ENCODE peak calls at places on chromosome 18, in six cellular contexts. E is body of pancreas; B is Peyer's patch; J is effector memory CD4-positive, alpha-beta T cell; Y is adrenal gland; O is OCI-LY7. K is an unnamed sample.

GRCh38 chr18:27762054-27762453 is 414.9 kb downstream of the CDH2 start:
- DNase-seq in O (no peak), E (no peak), Y (no peak), B (no peak), J (no peak), K (no peak)

GRCh38 chr18:48796491-48797205 is 154.1 kb downstream of the SMAD7 start:
- DNase-seq in O (no peak), B (peak; percentile 28), E (no peak), Y (peak; percentile 6), J (no peak), K (no peak)

GRCh38 chr18:56423626-56424025 is 214.8 kb downstream of the TXNL1 start:
- DNase-seq in J (no peak), Y (no peak), O (no peak), B (no peak), E (no peak), K (no peak)

GRCh38 chr18:44682181-44682870 is 1.6 kb downstream of the SETBP1 start:
- DNase-seq in E (peak; percentile 32), B (peak; percentile 69), O (no peak), J (no peak), Y (no peak), K (no peak)

GRCh38 chr18:37637451-37637850 is 71.9 kb upstream of the CELF4 start:
- DNase-seq in E (no peak), Y (no peak), J (no peak), O (no peak), B (no peak), K (no peak)

GRCh38 chr18:73531601-73532000 is 616.0 kb downstream of the FBXO15 start:
- DNase-seq in J (no peak), E (no peak), B (no peak), Y (no peak), O (no peak), K (no peak)

GRCh38 chr18:74457043-74457742 is at the start of gene DIPK1C:
- DNase-seq in O (no peak), E (no peak), B (no peak), J (no peak), Y (no peak), K (no peak)

GRCh38 chr18:32289480-32290075 is 99.7 kb downstream of the MEP1B start:
- DNase-seq in O (peak; percentile 36), J (no peak), E (peak; percentile 67), Y (peak; percentile 25), B (peak; percentile 74), K (peak; percentile 30)

GRCh38 chr18:28177828-28178635 is 1.1 kb upstream of the CDH2 start:
- DNase-seq in O (no peak), B (no peak), E (no peak), Y (peak; percentile 78), J (no peak), K (no peak)

GRCh38 chr18:22694954-22695353 is 238.2 kb upstream of the RBBP8 start:
- DNase-seq in O (no peak), J (no peak), Y (peak; percentile 95), B (peak; percentile 52), E (peak; percentile 51), K (no peak)

GRCh38 chr18:37570336-37570930 is 4.8 kb upstream of the CELF4 start:
- DNase-seq in O (no peak), B (no peak), J (no peak), E (no peak), Y (no peak), K (no peak)

GRCh38 chr18:44518666-44519065 is 162.0 kb upstream of the SETBP1 start:
- DNase-seq in O (no peak), Y (no peak), B (no peak), E (no peak), J (no peak), K (no peak)

GRCh38 chr18:42028232-42028832 is 73.3 kb downstream of the PIK3C3 start:
- DNase-seq in E (peak; percentile 19), Y (no peak), O (peak; percentile 5), J (peak; percentile 5), B (peak; percentile 71), K (no peak)

GRCh38 chr18:37452697-37453385 is 112.8 kb downstream of the CELF4 start:
- DNase-seq in O (no peak), Y (peak; percentile 20), E (peak; percentile 24), B (no peak), J (no peak), K (peak; percentile 2)

GRCh38 chr18:28455971-28456370 is 279.0 kb upstream of the CDH2 start:
- DNase-seq in O (no peak), B (no peak), E (no peak), Y (no peak), J (no peak), K (no peak)

GRCh38 chr18:23330423-23330822 is 122.7 kb upstream of the RIOK3 start:
- DNase-seq in J (no peak), O (peak; percentile 54), B (peak; percentile 71), E (no peak), Y (no peak), K (no peak)

GRCh38 chr18:76445275-76445674 is 49.8 kb downstream of the ZNF516 start:
- DNase-seq in J (no peak), B (no peak), Y (peak; percentile 51), E (no peak), O (no peak), K (no peak)

GRCh38 chr18:37085362-37085761 is 256.4 kb downstream of the KIAA1328 start:
- DNase-seq in E (no peak), Y (no peak), J (no peak), B (no peak), O (no peak), K (no peak)

GRCh38 chr18:57353940-57354461 is 1.6 kb downstream of the ST8SIA3 start:
- DNase-seq in O (no peak), Y (peak; percentile 33), E (peak; percentile 25), J (no peak), B (no peak), K (peak; percentile 17)

GRCh38 chr18:49742563-49743295 is 70.6 kb downstream of the ACAA2 start:
- DNase-seq in J (no peak), B (no peak), O (no peak), E (no peak), Y (no peak), K (no peak)

GRCh38 chr18:76955529-76956170 is 133.3 kb downstream of the ZNF236 start:
- DNase-seq in O (no peak), E (peak; percentile 40), B (no peak), J (no peak), Y (no peak), K (no peak)

GRCh38 chr18:53799134-53799533 is 425.3 kb downstream of the MBD2 start:
- DNase-seq in E (no peak), Y (no peak), O (no peak), B (no peak), J (no peak), K (no peak)

GRCh38 chr18:67875057-67875456 is 358.5 kb upstream of the DSEL start:
- DNase-seq in E (no peak), O (no peak), Y (no peak), B (no peak), J (no peak), K (no peak)

GRCh38 chr18:53657257-53657656 is 567.2 kb downstream of the MBD2 start:
- DNase-seq in B (no peak), J (no peak), Y (no peak), E (no peak), O (no peak), K (no peak)

GRCh38 chr18:71370095-71370494 is 1081.2 kb downstream of the SOCS6 start:
- DNase-seq in Y (no peak), J (no peak), B (no peak), E (no peak), O (no peak), K (no peak)
- H3K9me3 ChIP-seq in Y (no peaks in the 10 kb centered on the region), J (no peaks in the 10 kb centered on the region), B (no peaks in the 10 kb centered on the region), E (no peaks in the 10 kb centered on the region), O (no peaks in the 10 kb centered on the region), K (no peaks in the 10 kb centered on the region)

GRCh38 chr18:58861853-58862252 is 2.8 kb upstream of the ZNF532 start:
- DNase-seq in O (no peak), B (peak; percentile 8), Y (no peak), E (no peak), J (no peak), K (no peak)

GRCh38 chr18:58865009-58865345 is 300 bp downstream of the ZNF532 start:
- DNase-seq in J (no peak), E (no peak), O (no peak), Y (no peak), B (no peak), K (no peak)

GRCh38 chr18:58862851-58863538 is 1.7 kb upstream of the ZNF532 start:
- DNase-seq in J (no peak), Y (no peak), O (peak; percentile 51), E (no peak), B (peak; percentile 55), K (peak; percentile 15)

GRCh38 chr18:58862404-58862803 is 2.3 kb upstream of the ZNF532 start:
- DNase-seq in B (peak; percentile 34), E (no peak), J (no peak), Y (no peak), O (peak; percentile 5), K (no peak)

GRCh38 chr18:58863539-58864145 is 1.0 kb upstream of the ZNF532 start:
- DNase-seq in E (peak; percentile 23), J (no peak), O (peak; percentile 33), B (peak; percentile 75), Y (peak; percentile 20), K (peak; percentile 66)
- H3K4me1 ChIP-seq in E (peaks cover 14% of the 10 kb centered on the region), J (no peaks in the 10 kb centered on the region), O (peaks cover 31% of the 10 kb centered on the region), B (no peaks in the 10 kb centered on the region), Y (peaks cover 51% of the 10 kb centered on the region), K (no peaks in the 10 kb centered on the region)

GRCh38 chr18:79465392-79465991 is 69.8 kb downstream of the NFATC1 start:
- DNase-seq in O (peak; percentile 79), B (peak; percentile 87), J (no peak), Y (no peak), E (no peak), K (no peak)
- H3K4me3 ChIP-seq in O (peak overlapping the region; percentile 66), B (no peak overlapping the region), J (no peak overlapping the region), Y (no peak overlapping the region), E (no peak overlapping the region), K (no peak overlapping the region)

GRCh38 chr18:14963246-14963645 is 215.3 kb downstream of the ANKRD30B start:
- DNase-seq in Y (no peak), E (no peak), O (no peak), B (no peak), J (no peak), K (no peak)

GRCh38 chr18:14962626-14963025 is 214.7 kb downstream of the ANKRD30B start:
- DNase-seq in Y (no peak), B (no peak), O (no peak), E (no peak), J (no peak), K (no peak)

GRCh38 chr18:14958701-14959100 is 210.7 kb downstream of the ANKRD30B start:
- DNase-seq in O (no peak), E (no peak), J (no peak), Y (no peak), B (no peak), K (no peak)

GRCh38 chr18:14961991-14962390 is 214.0 kb downstream of the ANKRD30B start:
- DNase-seq in J (no peak), B (no peak), E (no peak), Y (no peak), O (no peak), K (no peak)

GRCh38 chr18:14959550-14959949 is 211.6 kb downstream of the ANKRD30B start:
- DNase-seq in J (no peak), Y (no peak), B (no peak), O (no peak), E (no peak), K (no peak)
- H3K9me3 ChIP-seq in J (no peaks in the 10 kb centered on the region), Y (no peaks in the 10 kb centered on the region), B (no peaks in the 10 kb centered on the region), O (no peaks in the 10 kb centered on the region), E (no peaks in the 10 kb centered on the region), K (no peaks in the 10 kb centered on the region)

GRCh38 chr18:10374615-10375295 is 79.7 kb upstream of the APCDD1 start:
- DNase-seq in J (no peak), B (no peak), Y (no peak), E (no peak), O (no peak), K (no peak)
- H3K4me1 ChIP-seq in J (no peaks in the 10 kb centered on the region), B (no peaks in the 10 kb centered on the region), Y (no peaks in the 10 kb centered on the region), E (no peaks in the 10 kb centered on the region), O (no peaks in the 10 kb centered on the region), K (peaks cover under 1% of the 10 kb centered on the region)

K was measured in Caco-2.